ENCODE peak calls at places on chromosomes 5 and 9, in eight cellular contexts. H is transverse colon, P is body of pancreas, R is prostate gland, E is heart left ventricle, K is breast epithelium, Z is sigmoid colon, L is gastrocnemius medialis. C is an unnamed sample.

GRCh38 chr5:43728581-43728980 is 125.6 kb downstream of the NNT start:
- DNase-seq in E (no peak), Z (no peak), L (no peak), P (no peak), H (no peak), K (no peak), R (no peak), C (no peak)

GRCh38 chr9:116115731-116116353 is 37.7 kb upstream of the PAPPA start:
- DNase-seq in L (no peak), E (no peak), Z (no peak), P (no peak), R (no peak), H (no peak), K (no peak), C (no peak)

GRCh38 chr9:6711403-6711802 is 46.4 kb upstream of the KDM4C start:
- DNase-seq in L (no peak), H (no peak), E (no peak), Z (no peak), P (no peak), K (no peak), R (no peak), C (no peak)

GRCh38 chr9:37641331-37641730 is 9.4 kb upstream of the FRMPD1 start:
- DNase-seq in L (no peak), H (no peak), R (no peak), E (no peak), P (no peak), Z (no peak), K (no peak), C (no peak)

GRCh38 chr5:102901821-102902448 is 146.8 kb downstream of the PAM start:
- DNase-seq in H (no peak), K (no peak), Z (no peak), E (no peak), L (no peak), P (no peak), R (no peak), C (no peak)

GRCh38 chr9:101915479-101915878 is 177.0 kb upstream of the GRIN3A start:
- DNase-seq in P (no peak), K (no peak), L (no peak), R (no peak), H (no peak), Z (no peak), E (no peak), C (no peak)

GRCh38 chr5:61603211-61603908 is 271.3 kb downstream of the ZSWIM6 start:
- DNase-seq in Z (no peak), R (peak), K (no peak), H (no peak), P (no peak), L (no peak), E (peak), C (no peak)

GRCh38 chr5:170986598-170986997 is 124.8 kb downstream of the RANBP17 start:
- DNase-seq in P (no peak), H (no peak), K (no peak), E (no peak), Z (no peak), L (no peak), R (no peak), C (peak)

GRCh38 chr5:65721050-65721774 is 697 bp downstream of the SGTB start:
- DNase-seq in R (peak), L (peak), E (peak), K (no peak), Z (peak), H (peak), P (peak), C (peak)

GRCh38 chr5:2000591-2000990 is 117.9 kb upstream of the IRX4 start:
- DNase-seq in E (no peak), Z (no peak), L (no peak), R (no peak), P (no peak), H (no peak), K (no peak), C (no peak)

GRCh38 chr5:59746261-59746765 is 147.2 kb downstream of the PDE4D start:
- DNase-seq in H (no peak), P (no peak), L (no peak), E (no peak), R (no peak), K (no peak), Z (peak), C (no peak)

GRCh38 chr9:115058175-115058574 is 59.8 kb downstream of the TNC start:
- DNase-seq in Z (no peak), L (no peak), H (no peak), P (no peak), E (no peak), K (no peak), R (no peak), C (no peak)

GRCh38 chr9:75539558-75539957 is 350.9 kb upstream of the PCSK5 start:
- DNase-seq in E (no peak), L (no peak), Z (no peak), K (no peak), H (no peak), P (no peak), R (no peak), C (no peak)

GRCh38 chr5:16935271-16936149 is 578 bp downstream of the MYO10 start:
- DNase-seq in K (peak), R (peak), L (peak), P (peak), Z (peak), H (peak), E (peak), C (no peak)

GRCh38 chr9:130499804-130500263 is 55.1 kb downstream of the ASS1 start:
- DNase-seq in H (peak), R (peak), E (no peak), Z (no peak), P (peak), K (no peak), L (no peak), C (no peak)

GRCh38 chr9:131025953-131026858 is 17.2 kb downstream of the LAMC3 start:
- DNase-seq in P (no peak), R (no peak), L (no peak), Z (peak), E (no peak), H (no peak), K (no peak), C (no peak)

GRCh38 chr5:135466178-135467050 is 14.3 kb upstream of the TIFAB start:
- DNase-seq in P (peak), Z (peak), K (peak), E (peak), L (peak), H (peak), R (peak), C (peak)

GRCh38 chr9:98657897-98658296 is 50.8 kb downstream of the GABBR2 start:
- DNase-seq in E (no peak), H (no peak), L (no peak), Z (no peak), K (no peak), R (no peak), P (no peak), C (no peak)

GRCh38 chr9:92682269-92682668 is 12.3 kb upstream of the IPPK start:
- DNase-seq in Z (no peak), K (no peak), P (no peak), E (no peak), R (no peak), H (no peak), L (no peak), C (no peak)

GRCh38 chr9:70474413-70474812 is 60.0 kb upstream of the KLF9 start:
- DNase-seq in H (no peak), E (no peak), Z (no peak), K (no peak), P (no peak), L (no peak), R (peak), C (no peak)

GRCh38 chr9:134629586-134630392 is 11.8 kb upstream of the COL5A1 start:
- DNase-seq in P (no peak), Z (peak), K (peak), R (no peak), L (peak), E (peak), H (no peak), C (no peak)

GRCh38 chr9:107749787-107750444 is 260.3 kb upstream of the KLF4 start:
- DNase-seq in L (peak), E (peak), Z (peak), H (peak), R (peak), K (peak), P (peak), C (no peak)

GRCh38 chr5:72206160-72206559 is 98.9 kb downstream of the MAP1B start:
- DNase-seq in E (no peak), L (no peak), P (no peak), K (no peak), R (no peak), H (no peak), Z (no peak), C (no peak)

GRCh38 chr9:38096238-38096805 is 27.3 kb upstream of the SHB start:
- DNase-seq in K (no peak), P (no peak), E (no peak), R (peak), Z (peak), H (no peak), L (peak), C (no peak)

GRCh38 chr5:39464096-39464495 is 39.3 kb upstream of the DAB2 start:
- DNase-seq in Z (no peak), P (no peak), H (no peak), E (no peak), R (no peak), K (no peak), L (peak), C (no peak)

DNA sequence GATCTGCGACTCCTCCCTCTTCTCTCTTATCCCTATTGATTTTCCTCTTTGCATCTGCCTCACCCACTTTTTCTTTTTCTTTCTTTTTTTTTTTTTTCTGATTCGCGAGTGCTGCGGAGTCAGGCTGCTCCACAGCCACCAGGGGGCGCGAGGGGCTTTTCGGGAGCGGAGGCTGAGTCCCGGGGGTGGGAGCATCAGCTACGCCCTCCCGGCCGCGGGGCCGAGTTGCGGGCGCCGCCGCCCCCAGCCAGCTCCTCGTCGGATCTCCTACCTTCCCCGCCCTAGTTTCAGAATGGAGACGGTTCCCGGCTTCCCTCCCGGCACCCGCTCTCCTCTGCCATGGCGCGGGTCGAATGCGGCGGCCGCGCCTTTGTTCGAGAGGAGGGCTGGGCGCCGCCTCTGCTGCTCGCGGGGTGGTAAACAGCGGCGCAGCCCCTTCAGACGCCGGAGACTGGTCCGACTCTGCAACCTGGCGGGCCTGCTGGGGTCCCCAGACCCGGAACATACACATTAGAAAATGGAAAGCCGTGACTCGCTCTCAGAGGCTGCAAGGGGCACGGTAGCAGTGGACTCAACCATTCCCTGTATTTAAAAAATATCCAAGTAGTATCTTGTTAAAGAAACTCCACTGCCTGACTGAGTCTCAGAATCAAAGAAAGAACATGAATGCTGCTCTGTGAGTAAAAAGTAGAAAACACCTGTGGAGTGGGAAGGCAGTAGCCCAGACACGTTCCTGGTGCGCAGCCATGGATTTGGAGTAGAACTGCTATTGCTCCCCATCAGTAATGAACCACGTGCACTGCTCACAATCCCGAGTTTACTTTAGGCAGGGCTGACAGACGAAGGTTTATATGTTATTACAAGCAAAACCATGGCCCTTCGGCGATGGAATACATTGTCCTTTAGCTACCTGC is 55.7 kb downstream of the DPYSL3 start:
- DNase-seq in H (peak), E (peak), K (peak), P (peak), R (peak), L (peak), Z (peak), C (peak)
- TF ChIP-seq POLR2A in H (no peak), E (no peak), K (no peak), P (no peak), R (no peak), L (no peak), Z (peak), C (no peak)

GRCh38 chr9:128786681-128787582 is at the start of gene TBC1D13:
- DNase-seq in Z (peak), R (peak), L (peak), E (peak), P (peak), K (peak), H (peak), C (peak)
- TF ChIP-seq POLR2A in Z (peak), R (peak), L (peak), E (no peak), P (peak), K (peak), H (peak), C (peak)

GRCh38 chr5:140115186-140115500 is 1.2 kb downstream of the PURA start:
- DNase-seq in L (no peak), E (no peak), Z (no peak), P (no peak), R (no peak), K (no peak), H (no peak), C (no peak)

GRCh38 chr5:140113180-140113698 is 670 bp upstream of the PURA start:
- DNase-seq in Z (peak), E (peak), P (peak), K (no peak), L (peak), R (no peak), H (peak), C (peak)

GRCh38 chr5:140112685-140113179 is 1.2 kb upstream of the PURA start:
- DNase-seq in Z (no peak), P (no peak), K (no peak), H (no peak), R (no peak), E (no peak), L (no peak), C (no peak)

GRCh38 chr5:140113699-140114263 is at the start of gene PURA:
- DNase-seq in K (peak), Z (peak), R (peak), H (peak), E (peak), L (peak), P (peak), C (peak)

GRCh38 chr5:140114341-140115185 is 654 bp downstream of the PURA start:
- DNase-seq in P (peak), R (peak), K (peak), L (peak), Z (peak), E (peak), H (peak), C (peak)
- TF ChIP-seq POLR2A in P (peak), R (peak), K (peak), L (no peak), Z (peak), E (no peak), H (peak), C (peak)

DNA sequence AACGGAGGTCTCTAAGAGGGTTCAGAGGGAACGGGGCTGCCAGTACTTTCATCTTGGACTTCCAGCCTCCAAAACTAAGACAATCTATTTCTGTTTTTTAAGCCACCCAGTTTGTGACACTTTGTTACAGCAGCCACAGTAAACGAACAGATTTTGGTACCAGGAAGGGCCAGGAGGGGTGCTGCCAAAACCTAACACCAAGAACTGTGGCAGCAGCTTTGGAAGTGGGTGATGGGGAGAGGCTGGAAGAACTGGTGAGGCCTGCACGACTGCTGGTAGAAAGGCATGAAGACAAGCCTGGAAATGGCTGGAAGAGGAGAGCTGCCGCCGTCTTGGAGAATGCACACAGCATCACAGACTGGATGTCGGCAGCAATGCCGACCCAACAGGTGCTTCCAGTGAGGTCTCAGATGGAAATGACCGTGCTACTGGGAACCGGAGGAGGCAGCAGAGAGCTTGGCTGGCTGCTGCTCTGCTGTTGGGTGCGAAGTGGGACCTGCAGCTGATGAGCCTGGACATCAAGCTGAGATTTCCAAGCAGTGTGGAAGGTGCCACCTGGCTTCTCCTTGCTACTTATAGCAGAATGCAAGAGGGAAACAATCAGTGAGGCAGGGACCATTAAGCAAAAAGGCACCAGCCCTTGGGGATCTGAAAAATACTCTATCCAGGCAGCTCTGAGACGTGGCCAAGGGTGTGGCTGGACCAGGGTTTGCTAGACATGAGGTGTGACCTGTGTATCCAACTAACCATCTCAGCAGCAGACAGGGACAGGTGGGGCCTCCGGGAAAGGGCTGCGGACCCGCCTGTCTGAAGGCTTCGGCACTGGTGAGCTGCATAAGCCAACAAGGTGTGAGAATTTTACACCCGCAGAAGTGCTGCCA is 4.7 kb upstream of the TMEM210 start:
- DNase-seq in R (peak), H (peak), Z (no peak), K (no peak), E (no peak), P (no peak), L (no peak), C (peak)
- TF ChIP-seq POLR2A in R (no peak), H (no peak), Z (no peak), K (no peak), E (no peak), P (no peak), L (no peak), C (peak)